ENCODE peak calls at places on chromosomes 11 and 22, in ten cellular contexts. W, V, Q, S, G, O, P, Z, H and T are unnamed samples.
A peak's percentile ranks its signal among the peaks of the same experiment; 100 is the strongest.

GRCh38 chr22:31748490-31748889 is 1.4 kb downstream of the PRR14L start:
- DNase-seq in W (no peak), V (no peak), O (no peak), G (no peak), H (peak; percentile 32), P (no peak), Q (peak; percentile 38), S (no peak), Z (no peak), T (no peak)

GRCh38 chr22:49967333-49968241 is 7.0 kb downstream of the PIM3 start:
- DNase-seq in Q (peak; percentile 37), G (no peak), Z (no peak), W (no peak), S (no peak), O (peak; percentile 83), P (peak; percentile 9), H (no peak), V (no peak), T (peak; percentile 95)

GRCh38 chr11:11263238-11264030 is 89.6 kb downstream of the CSNK2A3 start:
- DNase-seq in Z (no peak), V (no peak), P (no peak), Q (peak; percentile 34), W (no peak), O (no peak), S (no peak), H (no peak), G (no peak), T (no peak)

GRCh38 chr11:44342616-44343015 is 32.7 kb upstream of the ALX4 start:
- DNase-seq in W (no peak), Z (no peak), V (no peak), Q (no peak), P (no peak), H (no peak), O (no peak), S (no peak), G (no peak), T (no peak)

GRCh38 chr11:69638941-69639681 is 1.8 kb upstream of the CCND1 start:
- DNase-seq in V (no peak), S (peak; percentile 95), G (no peak), H (peak; percentile 100), Q (peak; percentile 99), P (peak; percentile 93), O (peak; percentile 90), W (no peak), Z (peak; percentile 33), T (peak; percentile 91)

GRCh38 chr11:8063319-8063718 is 17.7 kb upstream of the TUB start:
- DNase-seq in P (no peak), G (no peak), S (no peak), Q (peak; percentile 86), V (no peak), W (no peak), O (peak; percentile 56), Z (no peak), H (no peak), T (peak; percentile 84)

GRCh38 chr11:103659138-103659734 is 377.2 kb upstream of the DDI1 start:
- DNase-seq in P (no peak), Q (peak; percentile 48), V (no peak), Z (no peak), O (no peak), W (no peak), S (no peak), G (no peak), H (peak; percentile 6), T (no peak)

GRCh38 chr11:73797457-73797856 is 9.8 kb downstream of the MRPL48 start:
- DNase-seq in W (no peak), Q (no peak), O (peak; percentile 68), G (no peak), P (no peak), H (no peak), V (no peak), Z (peak; percentile 37), S (no peak), T (no peak)

GRCh38 chr22:46102159-46102558 is 48.2 kb upstream of the PPARA start:
- DNase-seq in H (no peak), S (no peak), V (no peak), Z (no peak), Q (peak; percentile 15), P (no peak), W (no peak), O (no peak), G (no peak), T (no peak)

GRCh38 chr22:33841281-33842005 is 78.8 kb downstream of the LARGE1 start:
- DNase-seq in Z (no peak), Q (peak; percentile 94), G (no peak), H (no peak), W (no peak), S (no peak), V (no peak), P (no peak), O (no peak), T (peak; percentile 59)

GRCh38 chr11:62143727-62144126 is 19.9 kb downstream of the INCENP start:
- DNase-seq in Z (no peak), G (no peak), H (no peak), W (no peak), O (no peak), Q (no peak), P (no peak), V (no peak), S (no peak), T (no peak)

GRCh38 chr22:42310301-42310981 is 40.0 kb upstream of the TCF20 start:
- DNase-seq in P (no peak), O (no peak), S (no peak), H (no peak), V (no peak), W (no peak), G (no peak), Z (no peak), Q (no peak), T (no peak)

GRCh38 chr11:64086263-64086938 is 50.7 kb downstream of the FLRT1 start:
- DNase-seq in Z (no peak), H (no peak), O (peak; percentile 70), Q (peak; percentile 41), G (no peak), W (no peak), P (no peak), V (no peak), S (no peak), T (no peak)

GRCh38 chr11:106398396-106399074 is 321.1 kb downstream of the AASDHPPT start:
- DNase-seq in P (no peak), S (no peak), H (no peak), G (no peak), O (no peak), Q (peak; percentile 70), V (no peak), Z (no peak), W (no peak), T (no peak)

GRCh38 chr11:75429902-75430691 is 2.9 kb downstream of the KLHL35 start:
- DNase-seq in V (peak; percentile 29), O (peak; percentile 74), P (peak; percentile 51), Q (peak; percentile 88), W (peak; percentile 53), Z (no peak), H (peak; percentile 76), G (peak; percentile 39), S (no peak), T (peak; percentile 73)

GRCh38 chr11:122709042-122709760 is 53.7 kb downstream of the UBASH3B start:
- DNase-seq in O (no peak), S (peak; percentile 86), Q (peak; percentile 91), Z (no peak), H (no peak), W (no peak), P (no peak), V (no peak), G (no peak), T (no peak)

GRCh38 chr22:32649515-32650200 is 151.8 kb upstream of the TIMP3 start:
- DNase-seq in H (peak; percentile 93), S (peak; percentile 53), G (no peak), V (no peak), W (no peak), P (no peak), Z (no peak), Q (peak; percentile 89), O (peak; percentile 35), T (no peak)

GRCh38 chr11:46588131-46588530 is 5.7 kb downstream of the AMBRA1 start:
- DNase-seq in H (no peak), W (no peak), P (no peak), Z (no peak), O (no peak), G (no peak), V (no peak), Q (no peak), S (no peak), T (no peak)

GRCh38 chr22:26567610-26568009 is 22.3 kb downstream of the TPST2 start:
- DNase-seq in Q (no peak), W (no peak), Z (no peak), O (no peak), G (no peak), P (no peak), V (no peak), H (no peak), S (no peak), T (no peak)

GRCh38 chr22:46994265-46994664 is 231.8 kb downstream of the TBC1D22A start:
- DNase-seq in W (no peak), O (no peak), Z (no peak), G (no peak), S (no peak), Q (no peak), H (no peak), V (no peak), P (no peak), T (no peak)

GRCh38 chr11:94000641-94001040 is 20.5 kb upstream of the HEPHL1 start:
- DNase-seq in P (no peak), S (no peak), Q (peak; percentile 37), G (no peak), Z (no peak), V (no peak), W (no peak), O (no peak), H (no peak), T (no peak)

GRCh38 chr11:44264126-44264749 is 45.7 kb downstream of the ALX4 start:
- DNase-seq in H (no peak), G (no peak), Q (no peak), W (no peak), O (no peak), S (no peak), Z (no peak), P (no peak), V (no peak), T (no peak)

GRCh38 chr11:57798905-57799559 is 37.4 kb downstream of the CTNND1 start:
- DNase-seq in O (no peak), G (no peak), S (peak; percentile 100), W (no peak), Z (no peak), P (no peak), Q (peak; percentile 84), H (peak; percentile 78), V (no peak), T (peak; percentile 54)

GRCh38 chr11:34185926-34186841 is 80.8 kb downstream of the NAT10 start:
- DNase-seq in P (no peak), W (no peak), G (no peak), S (no peak), Z (no peak), O (no peak), Q (no peak), V (no peak), H (no peak), T (no peak)

GRCh38 chr11:46330154-46330886 is 16.9 kb upstream of the DGKZ start:
- DNase-seq in Q (no peak), P (no peak), W (no peak), G (no peak), O (no peak), S (no peak), H (peak; percentile 38), V (no peak), Z (no peak), T (no peak)

GRCh38 chr11:110921742-110922200 is 209.5 kb upstream of the ARHGAP20 start:
- DNase-seq in H (no peak), V (no peak), Q (peak; percentile 59), W (no peak), Z (no peak), G (no peak), O (no peak), S (peak; percentile 58), P (peak; percentile 13), T (peak; percentile 6)

GRCh38 chr22:25357056-25357455 is 137.6 kb downstream of the CRYBB2 start:
- DNase-seq in W (no peak), V (no peak), Z (no peak), Q (no peak), O (no peak), S (no peak), H (no peak), P (no peak), G (no peak), T (no peak)

GRCh38 chr22:40244586-40244985 is 66.9 kb downstream of the TNRC6B start:
- DNase-seq in W (no peak), G (no peak), S (no peak), P (no peak), H (no peak), V (no peak), O (no peak), Q (no peak), Z (no peak), T (no peak)